ENCODE peak calls at places on chromosomes 2 and 18, in eight cellular contexts. P is breast epithelium; M is thyroid gland; B is effector memory CD4-positive, alpha-beta T cell; N is heart right ventricle; A is suprapubic skin; Q is uterus; I is mammary epithelial cell. F is an unnamed sample.

GRCh38 chr18:69400976-69401474 is 337 bp downstream of the DOK6 start:
- DNase-seq in P (peak; percentile 34), M (peak; percentile 43), B (no peak), N (peak; percentile 7), A (no peak), Q (peak; percentile 16), I (no peak), F (peak; percentile 22)

GRCh38 chr2:145411493-145411892 is 891.6 kb upstream of the ZEB2 start:
- DNase-seq in P (no peak), M (no peak), B (no peak), N (no peak), A (no peak), Q (no peak), I (no peak), F (no peak)

GRCh38 chr2:218982312-218983262 is 2.4 kb downstream of the FEV start:
- DNase-seq in P (no peak), M (no peak), B (no peak), N (no peak), A (peak; percentile 74), Q (no peak), I (no peak), F (no peak)

GRCh38 chr18:11518788-11519685 is 90.4 kb upstream of the SLC35G4 start:
- DNase-seq in P (no peak), M (peak; percentile 73), B (no peak), N (peak; percentile 14), A (no peak), Q (no peak), I (peak; percentile 30), F (no peak)

GRCh38 chr2:33034784-33035183 is 88.0 kb downstream of the LTBP1 start:
- DNase-seq in P (no peak), M (no peak), B (no peak), N (peak; percentile 27), A (no peak), Q (peak; percentile 23), I (peak; percentile 11), F (peak; percentile 19)

GRCh38 chr2:96386470-96386869 is 50.9 kb downstream of the NCAPH start:
- DNase-seq in P (no peak), M (no peak), B (no peak), N (no peak), A (no peak), Q (no peak), I (peak; percentile 17), F (no peak)

GRCh38 chr2:84741182-84741822 is 139.6 kb downstream of the TRABD2A start:
- DNase-seq in P (no peak), M (no peak), B (peak; percentile 18), N (no peak), A (no peak), Q (no peak), I (peak; percentile 32), F (no peak)

GRCh38 chr18:80200171-80200931 is 47.0 kb downstream of the PARD6G start:
- DNase-seq in P (no peak), M (no peak), B (no peak), N (no peak), A (no peak), Q (no peak), I (no peak), F (no peak)

GRCh38 chr2:23435250-23436035 is 50.5 kb downstream of the KLHL29 start:
- DNase-seq in P (no peak), M (no peak), B (no peak), N (no peak), A (no peak), Q (no peak), I (no peak), F (peak; percentile 4)

GRCh38 chr2:23433282-23433681 is 48.3 kb downstream of the KLHL29 start:
- DNase-seq in P (no peak), M (no peak), B (no peak), N (no peak), A (no peak), Q (no peak), I (no peak), F (no peak)

GRCh38 chr2:23436346-23437099 is 51.5 kb downstream of the KLHL29 start:
- DNase-seq in P (no peak), M (no peak), B (no peak), N (no peak), A (no peak), Q (no peak), I (peak; percentile 68), F (no peak)

GRCh38 chr2:23432531-23432930 is 47.6 kb downstream of the KLHL29 start:
- DNase-seq in P (no peak), M (no peak), B (no peak), N (no peak), A (no peak), Q (no peak), I (no peak), F (no peak)

DNA sequence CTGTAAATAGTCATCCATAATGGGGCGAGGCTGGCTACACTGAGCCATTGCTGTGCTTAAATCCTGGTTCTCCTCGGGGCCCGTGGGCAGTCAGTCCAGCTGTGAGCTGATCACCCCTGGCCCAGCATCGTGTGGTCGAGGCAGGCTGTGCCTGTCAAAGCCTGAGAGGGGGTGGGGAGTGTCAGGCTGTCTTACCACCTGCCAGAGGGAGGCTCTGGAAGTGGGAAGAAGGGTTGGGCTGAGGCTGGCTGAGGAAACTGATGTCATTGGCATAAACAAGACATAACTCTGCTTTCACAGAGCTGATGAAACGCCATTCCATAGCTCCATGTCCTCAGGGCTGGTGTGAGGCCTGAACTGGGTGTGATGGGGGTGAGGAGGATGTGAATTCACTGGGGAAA is 49.7 kb downstream of the KLHL29 start:
- DNase-seq in P (no peak), M (no peak), B (no peak), N (no peak), A (no peak), Q (no peak), I (peak; percentile 19), F (no peak)
- H3K27ac ChIP-seq in P (no peak overlapping the region), M (no peak overlapping the region), B (no peak overlapping the region), N (no peak overlapping the region), A (no peak overlapping the region), Q (peak overlapping the region; percentile 8), I (no peak overlapping the region), F (no peak overlapping the region)

GRCh38 chr18:76847926-76848325 is 25.6 kb downstream of the ZNF236 start:
- DNase-seq in P (no peak), M (peak; percentile 22), B (no peak), N (no peak), A (no peak), Q (no peak), I (no peak), F (no peak)

GRCh38 chr18:76850112-76850511 is 27.8 kb downstream of the ZNF236 start:
- DNase-seq in P (no peak), M (no peak), B (no peak), N (no peak), A (no peak), Q (no peak), I (no peak), F (no peak)

GRCh38 chr18:76844144-76844543 is 21.8 kb downstream of the ZNF236 start:
- DNase-seq in P (no peak), M (no peak), B (no peak), N (no peak), A (no peak), Q (no peak), I (no peak), F (no peak)

GRCh38 chr18:76844742-76845477 is 22.6 kb downstream of the ZNF236 start:
- DNase-seq in P (no peak), M (no peak), B (no peak), N (no peak), A (no peak), Q (no peak), I (no peak), F (no peak)

DNA sequence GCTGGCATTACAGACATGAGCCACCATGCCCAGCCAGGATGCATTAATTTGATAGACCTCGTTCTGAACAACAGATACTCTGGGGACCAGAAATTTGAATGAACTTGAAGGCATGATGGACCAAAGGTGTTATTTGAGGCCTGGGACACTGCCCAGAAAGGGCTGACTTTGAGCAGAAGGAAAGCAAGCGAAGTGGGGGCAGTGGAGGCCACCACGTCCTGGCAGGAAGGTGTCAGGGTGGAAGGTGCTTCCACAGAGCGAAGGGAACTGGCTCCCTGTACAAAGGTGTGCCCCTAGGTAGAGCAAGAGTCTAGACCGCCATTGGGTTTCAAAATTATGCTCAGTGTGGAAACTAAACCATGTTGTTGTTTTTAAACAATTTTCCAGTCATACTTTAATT is 23.9 kb downstream of the ZNF236 start:
- DNase-seq in P (no peak), M (no peak), B (no peak), N (no peak), A (no peak), Q (no peak), I (no peak), F (no peak)
- H3K27ac ChIP-seq in P (no peak overlapping the region), M (no peak overlapping the region), B (no peak overlapping the region), N (no peak overlapping the region), A (no peak overlapping the region), Q (no peak overlapping the region), I (no peak overlapping the region), F (no peak overlapping the region)

GRCh38 chr2:212539145-212539880 is 711 bp upstream of the ERBB4 start:
- DNase-seq in P (peak; percentile 83), M (peak; percentile 95), B (no peak), N (peak; percentile 76), A (peak; percentile 77), Q (no peak), I (no peak), F (peak; percentile 19)

GRCh38 chr2:212535963-212536362 is 2.6 kb downstream of the ERBB4 start:
- DNase-seq in P (no peak), M (no peak), B (no peak), N (no peak), A (no peak), Q (no peak), I (no peak), F (no peak)

GRCh38 chr2:212538156-212539144 is at the start of gene ERBB4:
- DNase-seq in P (no peak), M (peak; percentile 62), B (no peak), N (peak; percentile 17), A (peak; percentile 76), Q (no peak), I (no peak), F (no peak)

GRCh38 chr2:212537311-212538155 is 1.1 kb downstream of the ERBB4 start:
- DNase-seq in P (peak; percentile 54), M (peak; percentile 60), B (no peak), N (no peak), A (peak; percentile 80), Q (no peak), I (no peak), F (peak; percentile 8)

GRCh38 chr2:212536385-212537310 is 2.0 kb downstream of the ERBB4 start:
- DNase-seq in P (no peak), M (peak; percentile 31), B (no peak), N (no peak), A (peak; percentile 76), Q (no peak), I (no peak), F (no peak)
- H3K27ac ChIP-seq in P (no peak overlapping the region), M (no peak overlapping the region), B (no peak overlapping the region), N (peak overlapping the region; percentile 70), A (no peak overlapping the region), Q (no peak overlapping the region), I (no peak overlapping the region), F (no peak overlapping the region)

DNA sequence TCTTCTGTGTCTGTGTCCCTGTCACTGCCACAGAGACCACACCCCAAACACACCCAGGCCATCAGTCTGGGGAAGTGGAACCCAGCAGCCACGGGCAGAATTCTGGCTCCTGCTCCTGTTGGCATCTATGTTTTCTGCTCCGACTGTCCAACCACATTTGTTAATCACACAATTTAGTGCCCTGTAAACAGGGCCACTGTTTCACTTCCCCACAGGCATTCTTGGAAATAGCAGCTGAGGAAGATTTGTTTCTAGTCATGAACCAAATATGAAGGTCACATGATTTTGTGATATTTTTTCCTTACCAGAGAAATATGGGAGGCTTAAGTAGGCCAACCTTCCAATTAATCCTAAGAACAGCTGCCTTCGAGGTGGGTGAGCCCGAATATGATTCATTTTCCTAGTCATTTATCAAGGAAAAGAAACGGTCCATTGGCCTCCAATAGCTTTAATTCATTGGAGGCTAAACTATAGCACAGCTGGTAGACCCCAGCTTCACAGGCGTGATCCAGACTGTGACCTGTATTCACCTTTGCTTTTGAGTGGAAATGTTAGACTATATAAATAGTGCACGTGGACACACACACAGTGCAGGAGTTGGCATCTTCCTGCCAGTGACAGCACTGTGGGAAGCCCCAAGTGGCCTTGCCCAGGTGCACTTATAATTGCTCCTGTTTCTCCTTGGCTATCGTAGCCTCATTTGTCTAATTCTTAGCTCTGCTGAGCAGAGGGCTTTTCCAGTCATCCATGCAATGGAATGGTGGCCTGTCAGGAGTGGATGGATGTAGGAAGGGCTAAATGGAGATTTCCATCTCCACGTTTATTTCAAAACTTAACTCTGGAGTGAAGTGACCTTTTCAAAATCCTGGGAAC is 267.9 kb downstream of the LPIN1 start:
- DNase-seq in P (no peak), M (no peak), B (no peak), N (peak; percentile 9), A (no peak), Q (no peak), I (no peak), F (no peak)
- H3K27ac ChIP-seq in P (no peak overlapping the region), M (no peak overlapping the region), B (no peak overlapping the region), N (no peak overlapping the region), A (no peak overlapping the region), Q (no peak overlapping the region), I (no peak overlapping the region), F (no peak overlapping the region)

F was measured in ovary.